ENCODE peak calls at places on chromosomes 6 and 20, in four cellular contexts. A, L, R and P are unnamed samples.

GRCh38 chr20:15616626-15617025 is 956.6 kb downstream of the KIF16B start:
- DNase-seq in A (no peak), L (no peak), R (no peak), P (no peak)

GRCh38 chr6:21022343-21023107 is 488.3 kb downstream of the CDKAL1 start:
- DNase-seq in A (no peak), L (peak), R (peak), P (no peak)

GRCh38 chr6:76451926-76452709 is 379.7 kb upstream of the IMPG1 start:
- DNase-seq in A (no peak), L (no peak), R (no peak), P (no peak)

GRCh38 chr6:147508871-147509608 is 550 bp downstream of the SAMD5 start:
- DNase-seq in A (no peak), L (no peak), R (no peak), P (no peak)

GRCh38 chr6:84773431-84774173 is 9.2 kb upstream of the TBX18 start:
- DNase-seq in A (peak), L (no peak), R (peak), P (no peak)

GRCh38 chr6:111691345-111692225 is 85.9 kb upstream of the TRAF3IP2 start:
- DNase-seq in A (no peak), L (no peak), R (peak), P (no peak)

GRCh38 chr20:13302647-13303425 is 81.8 kb downstream of the ISM1 start:
- DNase-seq in A (peak), L (peak), R (peak), P (no peak)

GRCh38 chr6:113893866-113894265 is 36.7 kb downstream of the MARCKS start:
- DNase-seq in A (no peak), L (no peak), R (peak), P (no peak)

GRCh38 chr6:137848672-137849071 is 18.4 kb upstream of the TNFAIP3 start:
- DNase-seq in A (no peak), L (no peak), R (peak), P (no peak)

GRCh38 chr20:4086771-4087677 is 71.7 kb upstream of the RNF24 start:
- DNase-seq in A (no peak), L (no peak), R (no peak), P (no peak)

GRCh38 chr6:74735304-74735703 is 470.5 kb downstream of the COL12A1 start:
- DNase-seq in A (peak), L (no peak), R (peak), P (no peak)

GRCh38 chr6:133906050-133906449 is 17.1 kb downstream of the TCF21 start:
- DNase-seq in A (no peak), L (no peak), R (no peak), P (peak)

GRCh38 chr6:137542713-137543112 is 48.5 kb upstream of the OLIG3 start:
- DNase-seq in A (no peak), L (no peak), R (no peak), P (no peak)

GRCh38 chr6:30752164-30752927 is 8.0 kb upstream of the IER3 start:
- DNase-seq in A (peak), L (no peak), R (peak), P (peak)

GRCh38 chr6:69584913-69585729 is 211.7 kb downstream of the LMBRD1 start:
- DNase-seq in A (no peak), L (no peak), R (peak), P (no peak)

GRCh38 chr6:34015576-34015975 is 130.3 kb downstream of the GRM4 start:
- DNase-seq in A (peak), L (no peak), R (no peak), P (no peak)